ENCODE peak calls at places on chromosomes 6 and 20, in ten cellular contexts. N is activated naive CD8-positive, alpha-beta T cell treated with anti-CD3 and anti-CD28 coated beads for 36 hours; A is activated CD4-positive, alpha-beta T cell treated with anti-CD3 and anti-CD28 coated beads for 1 hour; X is T-helper 17 cell; B is stimulated activated CD4-positive, alpha-beta T cell treated with anti-CD3 and anti-CD28 coated beads, Interleukin-1b, Interleukin-23, amount 100 ng/mL, for 24 hours; P is cardiac muscle cell; O is mucosa of descending colon; T is NCI-H1436; J is epithelial cell of esophagus; I is activated T-cell treated with anti-CD3 and anti-CD28 coated beads, Interleukin-2, amount 50 U/mL, for 72 hours. L is an unnamed sample.

GRCh38 chr6:134880487-134881190 is 69.3 kb downstream of the ALDH8A1 start:
- DNase-seq in N (no peak), A (no peak), X (no peak), B (no peak), P (no peak), O (no peak), T (no peak), J (no peak), I (no peak), L (no peak)

GRCh38 chr6:2714359-2714895 is 36.3 kb downstream of the MYLK4 start:
- DNase-seq in N (no peak), A (no peak), X (no peak), B (no peak), P (no peak), O (no peak), T (no peak), J (peak; percentile 58), I (no peak), L (no peak)

GRCh38 chr6:116512155-116512559 is 718 bp downstream of the CALHM5 start:
- DNase-seq in N (no peak), A (no peak), X (no peak), B (no peak), P (no peak), O (no peak), T (no peak), J (no peak), I (no peak), L (no peak)

GRCh38 chr6:7390218-7390878 is 740 bp downstream of the RIOK1 start:
- DNase-seq in N (no peak), A (peak; percentile 36), X (no peak), B (no peak), P (no peak), O (no peak), T (no peak), J (no peak), I (peak; percentile 11), L (no peak)

GRCh38 chr6:151071295-151071694 is 168.5 kb upstream of the AKAP12 start:
- DNase-seq in N (no peak), A (no peak), X (no peak), B (no peak), P (peak; percentile 84), O (no peak), T (no peak), J (no peak), I (no peak), L (no peak)

GRCh38 chr20:25669826-25670422 is 26.7 kb downstream of the ZNF337 start:
- DNase-seq in N (no peak), A (no peak), X (no peak), B (no peak), P (peak; percentile 11), O (no peak), T (no peak), J (peak; percentile 95), I (no peak), L (peak; percentile 5)

GRCh38 chr20:57065646-57066045 is 200.8 kb downstream of the BMP7 start:
- DNase-seq in N (no peak), A (no peak), X (no peak), B (no peak), P (no peak), O (no peak), T (no peak), J (no peak), I (no peak), L (no peak)

GRCh38 chr6:16764188-16764950 is 3.1 kb upstream of the ATXN1 start:
- DNase-seq in N (no peak), A (no peak), X (no peak), B (no peak), P (peak; percentile 53), O (no peak), T (no peak), J (peak; percentile 50), I (no peak), L (peak; percentile 29)

GRCh38 chr6:167470836-167471547 is 146.1 kb downstream of the TTLL2 start:
- DNase-seq in N (no peak), A (no peak), X (no peak), B (no peak), P (no peak), O (no peak), T (no peak), J (no peak), I (no peak), L (no peak)

GRCh38 chr6:107435798-107436197 is 23.6 kb downstream of the PDSS2 start:
- DNase-seq in N (no peak), A (no peak), X (no peak), B (no peak), P (no peak), O (no peak), T (no peak), J (no peak), I (no peak), L (peak; percentile 2)

GRCh38 chr6:56552212-56553130 is 90.2 kb downstream of the DST start:
- DNase-seq in N (no peak), A (no peak), X (no peak), B (no peak), P (no peak), O (no peak), T (no peak), J (no peak), I (no peak), L (no peak)

GRCh38 chr6:50821431-50822077 is 2.9 kb downstream of the TFAP2B start:
- DNase-seq in N (no peak), A (no peak), X (no peak), B (no peak), P (no peak), O (no peak), T (no peak), J (no peak), I (no peak), L (peak; percentile 48)

GRCh38 chr6:387293-387694 is 4.3 kb upstream of the IRF4 start:
- DNase-seq in N (no peak), A (no peak), X (no peak), B (no peak), P (no peak), O (no peak), T (no peak), J (peak; percentile 22), I (no peak), L (peak; percentile 15)